ENCODE peak calls at places on chromosomes 11 and 22, in four cellular contexts. V is lower lobe of right lung, T is HCT116, X is GM12878. E is an unnamed sample. For H3K4me1, the result is how much of the 10 kb centered on the place peaks cover.

GRCh38 chr22:20020533-20021195 is at the start of gene TANGO2:
- ATAC-seq in V (peak), T (peak), X (peak), E (peak)

GRCh38 chr22:41563051-41563711 is 2.4 kb downstream of the CSDC2 start:
- ATAC-seq in V (no peak), T (peak), X (no peak), E (no peak)

GRCh38 chr11:35567737-35568465 is 42.5 kb upstream of the PAMR1 start:
- ATAC-seq in V (peak), T (no peak), X (no peak), E (no peak)

GRCh38 chr11:93783362-93783761 is 720 bp upstream of the MED17 start:
- ATAC-seq in V (no peak), T (no peak), X (no peak), E (no peak)

GRCh38 chr22:41524809-41525449 is 19.3 kb downstream of the POLR3H start:
- ATAC-seq in V (no peak), T (peak), X (peak), E (no peak)

GRCh38 chr11:64874308-64874707 is 4.1 kb downstream of the EHD1 start:
- ATAC-seq in V (no peak), T (no peak), X (no peak), E (no peak)

GRCh38 chr22:24683671-24684070 is 80.7 kb downstream of the GGT1 start:
- ATAC-seq in V (no peak), T (no peak), X (no peak), E (no peak)

GRCh38 chr11:78161937-78162336 is 22.5 kb upstream of the ALG8 start:
- ATAC-seq in V (no peak), T (no peak), X (no peak), E (peak)

GRCh38 chr11:22521226-22521625 is 104.4 kb downstream of the FANCF start:
- ATAC-seq in V (no peak), T (no peak), X (peak), E (no peak)

GRCh38 chr11:72079776-72080325 is 491 bp downstream of the NUMA1 start:
- ATAC-seq in V (no peak), T (peak), X (peak), E (no peak)

GRCh38 chr22:47787501-47788227 is 1025.2 kb downstream of the TBC1D22A start:
- ATAC-seq in V (no peak), T (no peak), X (no peak), E (no peak)

GRCh38 chr11:64385953-64386704 is 27.2 kb downstream of the RPS6KA4 start:
- ATAC-seq in V (no peak), T (peak), X (no peak), E (no peak)

GRCh38 chr11:25039165-25039564 is 542.3 kb downstream of the LUZP2 start:
- ATAC-seq in V (no peak), T (no peak), X (no peak), E (no peak)

GRCh38 chr22:33806191-33806590 is 114.1 kb downstream of the LARGE1 start:
- ATAC-seq in V (no peak), T (no peak), X (peak), E (no peak)

GRCh38 chr11:34624069-34624468 is 3.2 kb downstream of the EHF start:
- ATAC-seq in V (peak), T (peak), X (peak), E (no peak)

GRCh38 chr22:48276933-48277867 is 1514.8 kb downstream of the TBC1D22A start:
- ATAC-seq in V (peak), T (no peak), X (no peak), E (no peak)

GRCh38 chr22:47995718-47996117 is 1233.3 kb downstream of the TBC1D22A start:
- ATAC-seq in V (peak), T (no peak), X (no peak), E (no peak)

GRCh38 chr11:2772544-2773031 is 72.8 kb upstream of the KCNQ1OT1 start:
- ATAC-seq in V (no peak), T (peak), X (peak), E (no peak)

GRCh38 chr11:11411401-11411985 is 58.4 kb upstream of the CSNK2A3 start:
- ATAC-seq in V (no peak), T (no peak), X (no peak), E (no peak)

GRCh38 chr11:80188228-80188627 is 747.4 kb upstream of the TENM4 start:
- ATAC-seq in V (no peak), T (no peak), X (no peak), E (no peak)

GRCh38 chr11:86551286-86551685 is 121.1 kb downstream of the ME3 start:
- ATAC-seq in V (peak), T (no peak), X (peak), E (peak)

GRCh38 chr11:116605543-116605942 is 167.2 kb downstream of the BUD13 start:
- ATAC-seq in V (no peak), T (peak), X (peak), E (no peak)

GRCh38 chr11:111823629-111824028 is 47.8 kb downstream of the ALG9 start:
- ATAC-seq in V (no peak), T (no peak), X (no peak), E (no peak)

GRCh38 chr11:97009613-97010012 is 619.8 kb downstream of the JRKL start:
- ATAC-seq in V (no peak), T (no peak), X (no peak), E (no peak)

GRCh38 chr11:134519788-134520187 is 107.7 kb upstream of the B3GAT1 start:
- ATAC-seq in V (no peak), T (no peak), X (no peak), E (no peak)

GRCh38 chr11:70210516-70210915 is 7.4 kb downstream of the FADD start:
- ATAC-seq in V (no peak), T (no peak), X (no peak), E (no peak)

GRCh38 chr22:48495751-48496080 is 1332.0 kb downstream of the BRD1 start:
- ATAC-seq in V (no peak), T (no peak), X (no peak), E (no peak)

GRCh38 chr11:17384002-17384511 is 4.4 kb downstream of the KCNJ11 start:
- ATAC-seq in V (peak), T (peak), X (peak), E (peak)

GRCh38 chr11:93512073-93512475 is 31.1 kb downstream of the SMCO4 start:
- ATAC-seq in V (no peak), T (no peak), X (peak), E (no peak)

GRCh38 chr22:26658161-26658560 is 773 bp downstream of the MIAT start:
- ATAC-seq in V (peak), T (no peak), X (peak), E (no peak)

GRCh38 chr11:33116535-33116934 is 44.7 kb downstream of the CSTF3 start:
- ATAC-seq in V (no peak), T (peak), X (no peak), E (no peak)

GRCh38 chr11:72519220-72519881 is 85.0 kb upstream of the CLPB start:
- ATAC-seq in V (peak), T (no peak), X (peak), E (no peak)

GRCh38 chr11:74232316-74232950 is 61.3 kb downstream of the PPME1 start:
- ATAC-seq in V (no peak), T (no peak), X (no peak), E (no peak)

GRCh38 chr11:116073854-116074837 is 569.9 kb upstream of the CADM1 start:
- ATAC-seq in V (no peak), T (no peak), X (peak), E (peak)

DNA sequence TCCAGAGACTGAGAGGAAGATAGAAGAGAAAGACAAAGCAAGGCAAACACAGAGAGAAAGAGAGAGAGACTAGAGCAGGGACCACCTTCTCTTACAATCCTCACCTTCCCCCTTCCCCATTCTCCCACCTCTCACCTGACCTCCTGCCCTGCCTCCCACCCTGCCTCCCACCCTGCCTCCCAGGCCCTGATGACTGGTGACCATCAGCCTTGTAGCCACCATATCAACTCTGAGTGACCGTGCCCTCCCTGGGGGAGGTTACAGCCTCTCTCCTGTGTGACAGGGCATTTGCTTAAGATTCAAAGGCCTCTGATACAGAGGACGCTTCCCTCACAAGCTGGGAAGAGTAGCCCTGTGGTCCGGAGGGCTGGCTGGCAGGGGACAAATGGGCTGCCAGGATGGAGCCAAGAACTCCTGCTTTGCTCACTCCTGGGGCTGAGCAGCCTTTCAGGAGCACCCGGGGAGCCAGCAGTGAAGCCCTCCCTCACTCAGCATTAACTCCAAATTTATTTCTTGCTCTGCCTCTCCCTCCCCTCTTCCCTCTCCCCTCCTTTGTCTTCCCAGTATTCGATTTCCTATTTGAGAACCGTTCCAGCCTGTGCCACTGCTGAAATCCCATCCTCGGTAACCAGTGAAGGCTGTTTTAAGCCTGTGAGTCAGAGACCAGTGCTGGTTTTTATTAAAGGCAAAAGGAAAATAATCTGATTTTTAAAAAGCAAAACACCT is 125.2 kb upstream of the SYT13 start:
- ATAC-seq in V (no peak), T (no peak), X (no peak), E (no peak)
- H3K4me3 ChIP-seq in V (no peak), T (no peak), X (no peak), E (no peak)

GRCh38 chr11:94933225-94934130 is 39.9 kb downstream of the CWC15 start:
- ATAC-seq in V (peak), T (no peak), X (no peak), E (peak)
- H3K4me1 ChIP-seq in V (under half), T (under half), X (under half), E (under half)

GRCh38 chr11:126281666-126282175 is 1.2 kb upstream of the TIRAP start:
- ATAC-seq in V (no peak), T (no peak), X (no peak), E (no peak)
- H3K4me3 ChIP-seq in V (peak), T (no peak), X (no peak), E (peak)

GRCh38 chr11:114087028-114087427 is 27.5 kb downstream of the ZBTB16 start:
- ATAC-seq in V (no peak), T (no peak), X (no peak), E (no peak)
- H3K4me1 ChIP-seq in V (half or more), T (under half), X (under half), E (half or more)

DNA sequence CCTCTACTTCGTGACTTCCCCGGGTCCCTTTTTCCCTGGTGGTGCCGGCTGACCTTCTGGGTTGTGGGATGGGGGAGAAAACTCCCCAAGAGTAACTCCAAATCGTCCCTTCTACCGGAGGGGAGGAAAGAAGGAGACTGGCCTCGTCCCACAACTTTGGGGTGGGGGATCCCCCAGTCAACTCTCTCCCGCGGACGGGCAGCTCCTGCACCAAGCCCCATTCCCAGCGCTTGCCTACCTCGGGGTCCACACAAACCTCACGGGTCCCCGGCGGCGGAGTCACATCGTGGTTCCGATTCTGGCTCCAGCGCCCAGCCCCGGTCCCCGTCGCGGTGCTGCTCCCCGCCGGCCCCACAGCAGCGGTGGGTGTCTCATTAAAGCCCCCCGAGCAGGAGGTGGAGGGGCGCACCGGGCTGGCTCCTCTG is 317 bp downstream of the BDNF start:
- ATAC-seq in V (no peak), T (no peak), X (no peak), E (no peak)
- H3K4me3 ChIP-seq in V (peak), T (peak), X (peak), E (peak)

DNA sequence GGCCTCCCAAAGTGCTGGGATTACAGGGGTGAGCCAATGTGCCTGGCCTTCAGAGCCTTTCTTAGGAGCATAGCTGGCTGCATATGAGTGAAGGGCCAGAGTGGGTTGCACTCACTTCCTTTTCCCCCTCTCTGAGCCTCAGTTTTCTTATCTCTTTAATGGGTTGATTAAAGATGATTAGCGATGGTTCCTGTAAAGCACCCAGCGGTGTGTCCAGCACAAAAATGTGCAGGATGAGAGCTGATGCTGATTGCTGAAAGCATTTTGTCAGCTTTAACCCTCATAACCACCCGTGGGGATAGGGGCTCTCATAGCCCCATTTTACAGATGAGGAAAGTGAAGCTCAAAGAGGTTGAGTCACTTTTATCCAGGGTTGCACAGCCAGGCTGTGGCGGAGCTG is 5.5 kb downstream of the CACNA1I start:
- ATAC-seq in V (no peak), T (no peak), X (no peak), E (no peak)
- H3K4me1 ChIP-seq in V (under half), T (under half), X (under half), E (under half)

GRCh38 chr11:88507771-88508557 is 170.4 kb upstream of the CTSC start:
- ATAC-seq in V (no peak), T (no peak), X (no peak), E (no peak)

GRCh38 chr11:88508808-88509581 is 171.5 kb upstream of the CTSC start:
- ATAC-seq in V (peak), T (no peak), X (peak), E (peak)

DNA sequence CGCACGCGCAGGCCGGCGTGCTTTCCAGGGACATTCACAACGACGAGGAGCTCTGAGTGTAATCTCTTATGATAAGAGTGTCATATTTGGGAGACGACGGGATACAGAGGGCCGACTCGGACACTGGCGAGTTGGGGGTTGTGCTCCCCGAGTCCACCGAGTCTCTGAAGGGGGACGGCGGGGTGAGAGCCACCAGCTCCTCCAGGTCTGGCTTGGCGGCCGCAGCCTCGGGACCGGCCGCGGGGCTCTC is 170.9 kb upstream of the CTSC start:
- ATAC-seq in V (peak), T (no peak), X (no peak), E (no peak)
- H3K4me3 ChIP-seq in V (peak), T (no peak), X (peak), E (no peak)

DNA sequence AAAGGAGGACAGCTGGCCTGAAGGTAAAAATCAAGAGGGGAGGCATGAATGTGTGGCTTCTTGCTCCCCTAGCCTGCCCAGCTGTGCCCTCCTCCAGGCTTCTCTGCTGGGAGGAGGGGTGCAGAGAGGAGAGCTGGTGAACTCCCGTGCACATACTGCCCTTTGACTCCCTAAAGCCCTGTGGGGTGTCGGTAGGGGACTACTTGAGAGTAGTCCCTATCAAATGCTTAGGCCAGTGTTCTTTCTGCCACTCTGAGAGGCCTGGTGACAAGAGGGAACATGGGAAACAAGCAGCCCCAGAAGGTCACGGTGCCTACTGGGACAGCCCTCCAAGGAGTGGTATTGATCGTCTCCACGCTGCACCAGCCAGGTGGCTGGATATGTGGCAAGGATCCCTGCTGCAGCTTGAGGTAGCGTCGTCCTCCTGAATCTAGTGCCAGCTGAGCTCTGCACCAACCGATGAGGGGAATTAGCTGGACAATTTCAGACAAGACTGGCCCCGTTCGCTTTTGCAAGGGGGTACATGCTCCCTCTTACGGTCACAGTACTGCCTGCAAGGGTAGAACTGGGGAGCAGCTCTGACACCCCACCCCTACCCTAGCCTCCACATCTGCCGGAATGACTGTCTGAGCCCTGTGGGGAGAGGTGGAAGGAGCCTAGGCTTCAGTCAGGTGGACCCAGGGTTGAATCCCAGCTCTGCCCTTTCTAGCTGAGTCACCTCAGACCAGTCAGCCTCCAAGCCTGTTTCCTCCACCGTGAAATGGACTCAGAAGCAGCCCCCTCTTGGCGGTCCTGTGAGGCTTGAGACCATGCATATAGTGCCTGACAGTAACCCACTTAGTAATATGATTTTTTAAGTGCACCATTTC is 17.1 kb upstream of the C11orf96 start:
- ATAC-seq in V (no peak), T (no peak), X (no peak), E (no peak)
- H3K4me1 ChIP-seq in V (under half), T (under half), X (under half), E (half or more)

GRCh38 chr22:49899530-49899929 is 18.7 kb downstream of the ALG12 start:
- ATAC-seq in V (no peak), T (no peak), X (peak), E (no peak)
- H3K4me3 ChIP-seq in V (no peak), T (no peak), X (no peak), E (no peak)

E was measured in gastroesophageal sphincter.